ENCODE peak calls at places on chromosomes 2 and 18, in four cellular contexts. One of them, this sample, is unnamed.
A peak's percentile ranks its signal among the peaks of the same experiment; 100 is the strongest.

GRCh38 chr18:54734059-54734458 is 94.2 kb upstream of the RAB27B start:
- DNase-seq in tibial artery: no peak
- DNase-seq in CD8-positive, alpha-beta T cell: no peak
- DNase-seq in neural progenitor cell: no peak
- DNase-seq in this sample: no peak

GRCh38 chr2:200469708-200470600 is 39.9 kb downstream of the KCTD18 start:
- DNase-seq in tibial artery: no peak
- DNase-seq in CD8-positive, alpha-beta T cell: no peak
- DNase-seq in neural progenitor cell: peak; percentile 61
- DNase-seq in this sample: no peak

GRCh38 chr18:21598726-21599584 is 1.5 kb downstream of the ESCO1 start:
- DNase-seq in tibial artery: peak; percentile 23
- DNase-seq in CD8-positive, alpha-beta T cell: no peak
- DNase-seq in neural progenitor cell: no peak
- DNase-seq in this sample: no peak

GRCh38 chr18:9017170-9017899 is 85.2 kb upstream of the NDUFV2 start:
- DNase-seq in tibial artery: peak; percentile 71
- DNase-seq in CD8-positive, alpha-beta T cell: peak; percentile 59
- DNase-seq in neural progenitor cell: peak; percentile 72
- DNase-seq in this sample: peak; percentile 31

GRCh38 chr2:164456599-164456998 is 164.7 kb downstream of the GRB14 start:
- DNase-seq in tibial artery: no peak
- DNase-seq in CD8-positive, alpha-beta T cell: no peak
- DNase-seq in neural progenitor cell: no peak
- DNase-seq in this sample: no peak

GRCh38 chr2:158659483-158659882 is 135.6 kb upstream of the DAPL1 start:
- DNase-seq in tibial artery: no peak
- DNase-seq in CD8-positive, alpha-beta T cell: no peak
- DNase-seq in neural progenitor cell: no peak
- DNase-seq in this sample: no peak

GRCh38 chr2:83615491-83615890 is 843.6 kb downstream of the SUCLG1 start:
- DNase-seq in tibial artery: no peak
- DNase-seq in CD8-positive, alpha-beta T cell: no peak
- DNase-seq in neural progenitor cell: no peak
- DNase-seq in this sample: no peak

GRCh38 chr2:186129767-186130581 is 356.1 kb upstream of the ZC3H15 start:
- DNase-seq in tibial artery: no peak
- DNase-seq in CD8-positive, alpha-beta T cell: no peak
- DNase-seq in neural progenitor cell: no peak
- DNase-seq in this sample: no peak

GRCh38 chr18:4096501-4096900 is 358.6 kb downstream of the DLGAP1 start:
- DNase-seq in tibial artery: no peak
- DNase-seq in CD8-positive, alpha-beta T cell: no peak
- DNase-seq in neural progenitor cell: no peak
- DNase-seq in this sample: no peak

GRCh38 chr18:43692291-43692690 is 415.0 kb upstream of the SYT4 start:
- DNase-seq in tibial artery: no peak
- DNase-seq in CD8-positive, alpha-beta T cell: no peak
- DNase-seq in neural progenitor cell: no peak
- DNase-seq in this sample: no peak

GRCh38 chr2:239910851-239911629 is 114.1 kb downstream of the NDUFA10 start:
- DNase-seq in tibial artery: peak; percentile 68
- DNase-seq in CD8-positive, alpha-beta T cell: no peak
- DNase-seq in neural progenitor cell: no peak
- DNase-seq in this sample: peak; percentile 68

GRCh38 chr2:66833036-66833435 is 398.1 kb downstream of the MEIS1 start:
- DNase-seq in tibial artery: no peak
- DNase-seq in CD8-positive, alpha-beta T cell: no peak
- DNase-seq in neural progenitor cell: no peak
- DNase-seq in this sample: no peak

GRCh38 chr2:101752708-101753107 is 55.2 kb downstream of the MAP4K4 start:
- DNase-seq in tibial artery: no peak
- DNase-seq in CD8-positive, alpha-beta T cell: no peak
- DNase-seq in neural progenitor cell: no peak
- DNase-seq in this sample: no peak

GRCh38 chr2:171986778-171987177 is 13.0 kb upstream of the METAP1D start:
- DNase-seq in tibial artery: no peak
- DNase-seq in CD8-positive, alpha-beta T cell: no peak
- DNase-seq in neural progenitor cell: no peak
- DNase-seq in this sample: no peak

GRCh38 chr2:83900859-83901258 is 558.2 kb downstream of the SUCLG1 start:
- DNase-seq in tibial artery: no peak
- DNase-seq in CD8-positive, alpha-beta T cell: no peak
- DNase-seq in neural progenitor cell: no peak
- DNase-seq in this sample: no peak

GRCh38 chr2:213199871-213200270 is 48.5 kb upstream of the IKZF2 start:
- DNase-seq in tibial artery: no peak
- DNase-seq in CD8-positive, alpha-beta T cell: no peak
- DNase-seq in neural progenitor cell: no peak
- DNase-seq in this sample: no peak

GRCh38 chr2:41222593-41222992 is 770.7 kb upstream of the SLC8A1 start:
- DNase-seq in tibial artery: no peak
- DNase-seq in CD8-positive, alpha-beta T cell: no peak
- DNase-seq in neural progenitor cell: peak; percentile 29
- DNase-seq in this sample: no peak

GRCh38 chr2:213202006-213202405 is 50.6 kb upstream of the IKZF2 start:
- DNase-seq in tibial artery: no peak
- DNase-seq in CD8-positive, alpha-beta T cell: no peak
- DNase-seq in neural progenitor cell: no peak
- DNase-seq in this sample: no peak

GRCh38 chr2:195559431-195559914 is 97.6 kb upstream of the SLC39A10 start:
- DNase-seq in tibial artery: no peak
- DNase-seq in CD8-positive, alpha-beta T cell: peak; percentile 78
- DNase-seq in neural progenitor cell: no peak
- DNase-seq in this sample: peak; percentile 98

GRCh38 chr18:24959100-24959499 is 392.9 kb downstream of the ZNF521 start:
- DNase-seq in tibial artery: no peak
- DNase-seq in CD8-positive, alpha-beta T cell: no peak
- DNase-seq in neural progenitor cell: no peak
- DNase-seq in this sample: no peak

GRCh38 chr2:23452853-23453420 is 68.0 kb downstream of the KLHL29 start:
- DNase-seq in tibial artery: no peak
- DNase-seq in CD8-positive, alpha-beta T cell: no peak
- DNase-seq in neural progenitor cell: no peak
- DNase-seq in this sample: no peak

GRCh38 chr2:17259613-17260012 is 258.6 kb downstream of the RAD51AP2 start:
- DNase-seq in tibial artery: no peak
- DNase-seq in CD8-positive, alpha-beta T cell: no peak
- DNase-seq in neural progenitor cell: no peak
- DNase-seq in this sample: no peak

GRCh38 chr2:191030521-191031154 is 16.7 kb upstream of the STAT1 start:
- DNase-seq in tibial artery: no peak
- DNase-seq in CD8-positive, alpha-beta T cell: no peak
- DNase-seq in neural progenitor cell: peak; percentile 67
- DNase-seq in this sample: no peak

GRCh38 chr2:160407393-160408204 is 86.0 kb downstream of the RBMS1 start:
- DNase-seq in tibial artery: peak; percentile 44
- DNase-seq in CD8-positive, alpha-beta T cell: peak; percentile 81
- DNase-seq in neural progenitor cell: peak; percentile 86
- DNase-seq in this sample: no peak

GRCh38 chr2:128153786-128154185 is 62.8 kb downstream of the UGGT1 start:
- DNase-seq in tibial artery: no peak
- DNase-seq in CD8-positive, alpha-beta T cell: no peak
- DNase-seq in neural progenitor cell: no peak
- DNase-seq in this sample: no peak

GRCh38 chr2:236010920-236011685 is 157.1 kb downstream of the GBX2 start:
- DNase-seq in tibial artery: no peak
- DNase-seq in CD8-positive, alpha-beta T cell: no peak
- DNase-seq in neural progenitor cell: no peak
- DNase-seq in this sample: no peak

GRCh38 chr2:98709530-98709929 is 21.4 kb downstream of the MGAT4A start:
- DNase-seq in tibial artery: no peak
- DNase-seq in CD8-positive, alpha-beta T cell: no peak
- DNase-seq in neural progenitor cell: no peak
- DNase-seq in this sample: no peak

GRCh38 chr2:236679906-236680305 is 110.3 kb downstream of the ACKR3 start:
- DNase-seq in tibial artery: no peak
- DNase-seq in CD8-positive, alpha-beta T cell: no peak
- DNase-seq in neural progenitor cell: no peak
- DNase-seq in this sample: no peak

GRCh38 chr2:181468313-181468712 is 11.1 kb downstream of the ITGA4 start:
- DNase-seq in tibial artery: no peak
- DNase-seq in CD8-positive, alpha-beta T cell: no peak
- DNase-seq in neural progenitor cell: no peak
- DNase-seq in this sample: no peak

GRCh38 chr2:236876642-236877041 is 209.0 kb upstream of the COPS8 start:
- DNase-seq in tibial artery: no peak
- DNase-seq in CD8-positive, alpha-beta T cell: no peak
- DNase-seq in neural progenitor cell: no peak
- DNase-seq in this sample: no peak

GRCh38 chr2:100893753-100894530 is 74.0 kb downstream of the NPAS2 start:
- DNase-seq in tibial artery: no peak
- DNase-seq in CD8-positive, alpha-beta T cell: no peak
- DNase-seq in neural progenitor cell: no peak
- DNase-seq in this sample: no peak

GRCh38 chr2:157748371-157749132 is 119.9 kb upstream of the ACVR1C start:
- DNase-seq in tibial artery: no peak
- DNase-seq in CD8-positive, alpha-beta T cell: no peak
- DNase-seq in neural progenitor cell: no peak
- DNase-seq in this sample: no peak

GRCh38 chr2:5387421-5387820 is 304.8 kb upstream of the SOX11 start:
- DNase-seq in tibial artery: no peak
- DNase-seq in CD8-positive, alpha-beta T cell: no peak
- DNase-seq in neural progenitor cell: no peak
- DNase-seq in this sample: no peak
- TF ChIP-seq CTCF in tibial artery: no peak
- TF ChIP-seq CTCF in CD8-positive, alpha-beta T cell: no peak
- TF ChIP-seq CTCF in neural progenitor cell: no peak
- TF ChIP-seq CTCF in this sample: no peak

DNA sequence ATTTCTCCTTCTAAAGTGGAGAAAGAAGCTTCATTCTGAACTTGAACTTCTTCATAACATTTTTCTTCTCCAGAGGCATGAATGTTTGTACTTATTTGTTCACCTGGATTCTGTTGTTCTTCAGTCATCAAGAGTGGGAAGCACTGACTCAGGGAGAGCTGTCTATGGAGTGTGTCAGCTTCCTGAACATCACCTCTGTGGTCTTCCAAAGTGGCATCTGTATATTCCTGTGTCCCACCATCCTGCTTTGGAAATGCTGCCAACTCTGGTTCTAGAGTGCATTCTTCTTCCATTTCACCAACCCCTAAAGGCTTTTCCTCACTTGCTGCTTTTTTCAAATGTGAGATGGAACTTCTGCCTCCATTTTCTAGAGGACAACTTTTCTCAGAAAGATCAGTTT is 59.5 kb downstream of the TTN start:
- DNase-seq in tibial artery: no peak
- DNase-seq in CD8-positive, alpha-beta T cell: no peak
- DNase-seq in neural progenitor cell: no peak
- DNase-seq in this sample: no peak
- TF ChIP-seq CTCF in tibial artery: no peak
- TF ChIP-seq CTCF in CD8-positive, alpha-beta T cell: no peak
- TF ChIP-seq CTCF in neural progenitor cell: no peak
- TF ChIP-seq CTCF in this sample: no peak

GRCh38 chr2:134362152-134362653 is 108.3 kb downstream of the MGAT5 start:
- DNase-seq in tibial artery: no peak
- DNase-seq in CD8-positive, alpha-beta T cell: no peak
- DNase-seq in neural progenitor cell: no peak
- DNase-seq in this sample: no peak

GRCh38 chr2:134361648-134362047 is 107.8 kb downstream of the MGAT5 start:
- DNase-seq in tibial artery: no peak
- DNase-seq in CD8-positive, alpha-beta T cell: no peak
- DNase-seq in neural progenitor cell: no peak
- DNase-seq in this sample: no peak

GRCh38 chr2:134365356-134365755 is 111.5 kb downstream of the MGAT5 start:
- DNase-seq in tibial artery: no peak
- DNase-seq in CD8-positive, alpha-beta T cell: no peak
- DNase-seq in neural progenitor cell: peak; percentile 23
- DNase-seq in this sample: no peak

GRCh38 chr2:134360750-134361487 is 107.0 kb downstream of the MGAT5 start:
- DNase-seq in tibial artery: no peak
- DNase-seq in CD8-positive, alpha-beta T cell: no peak
- DNase-seq in neural progenitor cell: no peak
- DNase-seq in this sample: no peak

DNA sequence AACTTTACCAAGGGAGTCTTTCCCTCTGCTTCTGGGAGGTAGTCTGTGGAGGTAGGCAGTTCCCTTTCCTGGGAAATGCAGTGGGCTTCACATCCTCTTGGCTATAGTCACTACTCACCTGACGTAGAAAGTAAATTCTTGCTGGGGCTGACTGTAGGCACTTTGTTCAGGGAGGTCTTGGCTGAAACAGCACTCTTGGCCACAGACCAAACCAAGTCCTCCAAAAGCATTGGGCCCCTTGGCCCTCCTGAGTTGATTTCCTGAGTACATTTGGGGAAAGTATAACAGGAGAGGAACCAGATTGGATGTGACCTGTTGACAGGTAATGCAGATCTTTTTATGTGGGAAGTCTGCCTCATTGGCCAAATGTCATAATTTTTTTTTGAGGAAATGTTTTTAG is 108.9 kb downstream of the MGAT5 start:
- DNase-seq in tibial artery: no peak
- DNase-seq in CD8-positive, alpha-beta T cell: no peak
- DNase-seq in neural progenitor cell: no peak
- DNase-seq in this sample: no peak
- TF ChIP-seq CTCF in tibial artery: no peak
- TF ChIP-seq CTCF in CD8-positive, alpha-beta T cell: no peak
- TF ChIP-seq CTCF in neural progenitor cell: no peak
- TF ChIP-seq CTCF in this sample: no peak

GRCh38 chr2:70921031-70921430 is 14.7 kb upstream of the ATP6V1B1 start:
- DNase-seq in tibial artery: no peak
- DNase-seq in CD8-positive, alpha-beta T cell: no peak
- DNase-seq in neural progenitor cell: no peak
- DNase-seq in this sample: no peak

GRCh38 chr2:70921839-70922590 is 13.7 kb upstream of the ATP6V1B1 start:
- DNase-seq in tibial artery: no peak
- DNase-seq in CD8-positive, alpha-beta T cell: no peak
- DNase-seq in neural progenitor cell: no peak
- DNase-seq in this sample: no peak

GRCh38 chr2:70922591-70923234 is 13.0 kb upstream of the ATP6V1B1 start:
- DNase-seq in tibial artery: no peak
- DNase-seq in CD8-positive, alpha-beta T cell: no peak
- DNase-seq in neural progenitor cell: no peak
- DNase-seq in this sample: no peak

GRCh38 chr2:70926042-70926441 is 9.7 kb upstream of the ATP6V1B1 start:
- DNase-seq in tibial artery: no peak
- DNase-seq in CD8-positive, alpha-beta T cell: no peak
- DNase-seq in neural progenitor cell: no peak
- DNase-seq in this sample: no peak

DNA sequence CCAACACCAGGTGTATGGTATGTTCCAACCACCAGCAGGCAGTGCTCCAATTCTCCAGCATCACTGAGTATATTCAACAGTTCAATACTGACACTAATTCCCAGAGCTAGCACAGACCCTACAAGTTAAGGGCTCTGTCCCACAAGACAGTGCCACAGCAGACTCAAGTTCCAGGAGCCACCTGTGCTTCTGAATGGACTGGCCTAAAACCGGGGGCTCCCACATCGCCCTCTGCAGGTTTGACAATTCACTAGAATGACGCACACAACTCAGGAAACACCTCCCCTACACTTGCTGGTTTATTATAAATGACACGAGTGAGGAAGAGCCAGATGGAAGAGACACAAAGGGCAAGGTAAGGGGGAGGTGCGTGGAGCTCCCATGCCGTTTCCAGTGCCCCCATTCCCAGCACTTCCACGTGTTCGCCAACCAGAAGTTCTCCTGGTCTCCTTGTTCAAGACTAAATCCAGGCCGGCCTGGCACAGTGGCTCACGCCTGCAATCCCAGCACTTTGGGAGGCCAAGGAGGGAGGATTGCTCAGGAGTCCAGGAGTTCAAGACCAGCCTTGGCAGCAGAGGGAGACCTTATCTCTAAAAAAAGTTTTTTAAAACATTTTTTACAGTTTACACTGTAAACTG is 12.2 kb upstream of the ATP6V1B1 start:
- DNase-seq in tibial artery: no peak
- DNase-seq in CD8-positive, alpha-beta T cell: no peak
- DNase-seq in neural progenitor cell: peak; percentile 56
- DNase-seq in this sample: no peak
- TF ChIP-seq CTCF in tibial artery: no peak
- TF ChIP-seq CTCF in CD8-positive, alpha-beta T cell: no peak
- TF ChIP-seq CTCF in neural progenitor cell: peak; percentile 42
- TF ChIP-seq CTCF in this sample: peak; percentile 39

This sample was measured in GM12864.